ENCODE peak calls at places on chromosomes 11 and 22, in eight cellular contexts. E is A549, H is SK-N-SH, M is ovary, V is stomach, W is transverse colon, G is HepG2, R is tibial nerve. B is an unnamed sample.

GRCh38 chr11:100594320-100594719 is 92.8 kb upstream of the ARHGAP42 start:
- DNase-seq in V (no peak), G (no peak), E (no peak), R (no peak), M (no peak), W (no peak), H (no peak), B (no peak)

GRCh38 chr11:77026236-77026635 is 8.0 kb upstream of the B3GNT6 start:
- DNase-seq in M (no peak), W (no peak), V (no peak), R (no peak), H (no peak), G (no peak), E (no peak), B (no peak)

GRCh38 chr11:103619480-103619879 is 417.0 kb upstream of the DDI1 start:
- DNase-seq in G (no peak), W (no peak), M (no peak), R (no peak), E (no peak), H (no peak), V (no peak), B (no peak)

GRCh38 chr11:2789791-2790580 is 90.2 kb upstream of the KCNQ1OT1 start:
- DNase-seq in V (peak; percentile 23), R (no peak), W (peak; percentile 4), H (no peak), G (no peak), M (no peak), E (no peak), B (peak; percentile 55)

GRCh38 chr22:24106385-24107381 is 74.6 kb upstream of the SUSD2 start:
- DNase-seq in G (no peak), M (peak; percentile 40), R (no peak), H (no peak), V (no peak), E (no peak), W (peak; percentile 28), B (no peak)

GRCh38 chr11:57751676-57752253 is at the start of gene BTBD18:
- DNase-seq in W (peak; percentile 48), V (peak; percentile 56), H (peak; percentile 67), G (peak; percentile 83), E (peak; percentile 57), R (no peak), M (no peak), B (no peak)

GRCh38 chr11:65279713-65280459 is 18.1 kb downstream of the POLA2 start:
- DNase-seq in E (peak; percentile 81), R (no peak), V (peak; percentile 38), W (no peak), H (no peak), M (no peak), G (peak; percentile 24), B (peak; percentile 79)

GRCh38 chr11:11578542-11578941 is 43.3 kb downstream of the GALNT18 start:
- DNase-seq in R (no peak), H (no peak), E (no peak), V (no peak), W (no peak), G (no peak), M (no peak), B (no peak)

GRCh38 chr22:23376256-23376655 is 195.9 kb downstream of the BCR start:
- DNase-seq in G (peak; percentile 18), H (no peak), R (no peak), W (peak; percentile 55), E (peak; percentile 23), V (no peak), M (no peak), B (no peak)

GRCh38 chr11:530960-531825 is 4.2 kb downstream of the HRAS start:
- DNase-seq in V (no peak), H (no peak), W (no peak), E (no peak), G (no peak), R (no peak), M (no peak), B (no peak)

GRCh38 chr11:117204283-117205080 is 5.3 kb downstream of the TAGLN start:
- DNase-seq in R (no peak), G (no peak), E (no peak), W (no peak), V (no peak), H (no peak), M (no peak), B (no peak)

GRCh38 chr11:129457321-129457720 is 81.7 kb downstream of the BARX2 start:
- DNase-seq in M (no peak), G (no peak), H (no peak), V (no peak), R (no peak), W (peak; percentile 25), E (no peak), B (no peak)

GRCh38 chr11:48081151-48082010 is 101.0 kb downstream of the PTPRJ start:
- DNase-seq in E (no peak), G (no peak), R (peak; percentile 68), V (no peak), W (no peak), M (no peak), H (no peak), B (peak; percentile 78)

GRCh38 chr22:26235792-26236191 is 66.5 kb downstream of the SEZ6L start:
- DNase-seq in R (no peak), E (no peak), G (no peak), H (no peak), M (no peak), W (no peak), V (no peak), B (no peak)

GRCh38 chr22:49642741-49643140 is 184.9 kb downstream of the BRD1 start:
- DNase-seq in G (no peak), H (no peak), M (no peak), W (no peak), R (no peak), E (no peak), V (no peak), B (no peak)

GRCh38 chr11:126257144-126257543 is 11.6 kb downstream of the SRPRA start:
- DNase-seq in W (no peak), V (no peak), E (no peak), M (no peak), H (no peak), R (no peak), G (no peak), B (no peak)

GRCh38 chr11:118631109-118631508 is 23.7 kb downstream of the PHLDB1 start:
- DNase-seq in R (no peak), E (no peak), M (no peak), V (no peak), G (no peak), H (no peak), W (no peak), B (no peak)
- H3K4me1 ChIP-seq in R (peaks cover 28% of the 10 kb centered on the region), E (no peaks in the 10 kb centered on the region), M (peaks cover 6% of the 10 kb centered on the region), V (peaks cover 18% of the 10 kb centered on the region), G (peaks cover 9% of the 10 kb centered on the region), H (peaks cover 9% of the 10 kb centered on the region), W (peaks cover 70% of the 10 kb centered on the region), B (no peaks in the 10 kb centered on the region)

DNA sequence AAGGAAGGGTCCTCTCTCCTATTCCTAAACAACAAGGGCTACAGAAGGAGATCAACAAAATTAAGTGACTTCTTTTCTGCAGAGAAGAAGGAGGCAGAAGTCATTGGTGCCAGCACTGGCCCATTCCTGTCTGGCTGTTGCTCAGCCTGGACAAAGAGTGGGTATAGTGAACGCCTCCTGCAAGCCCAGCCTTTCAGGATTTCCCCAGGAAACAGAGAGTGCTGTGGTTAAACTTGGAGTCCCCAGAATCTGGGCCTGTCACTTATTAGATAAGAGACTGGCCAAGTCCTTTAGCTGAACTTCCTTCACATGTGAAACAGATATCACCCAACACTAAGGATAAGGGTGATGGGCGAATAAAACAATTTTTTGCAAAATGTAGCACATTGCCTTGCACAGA is 10.9 kb downstream of the TST start:
- DNase-seq in W (no peak), M (no peak), R (no peak), G (no peak), E (no peak), H (no peak), V (no peak), B (no peak)
- TF ChIP-seq EP300 in W (no peak), M (no peak), R (no peak), G (no peak), E (no peak), H (no peak), V (no peak), B (no peak)

GRCh38 chr22:19285831-19286230 is 5.7 kb downstream of the CLTCL1 start:
- DNase-seq in V (no peak), H (no peak), W (no peak), E (no peak), M (no peak), R (no peak), G (no peak), B (no peak)
- H3K4me1 ChIP-seq in V (peaks cover 5% of the 10 kb centered on the region), H (peaks cover 32% of the 10 kb centered on the region), W (peaks cover 10% of the 10 kb centered on the region), E (peaks cover 59% of the 10 kb centered on the region), M (no peaks in the 10 kb centered on the region), R (peaks cover 4% of the 10 kb centered on the region), G (peaks cover 15% of the 10 kb centered on the region), B (no peaks in the 10 kb centered on the region)

DNA sequence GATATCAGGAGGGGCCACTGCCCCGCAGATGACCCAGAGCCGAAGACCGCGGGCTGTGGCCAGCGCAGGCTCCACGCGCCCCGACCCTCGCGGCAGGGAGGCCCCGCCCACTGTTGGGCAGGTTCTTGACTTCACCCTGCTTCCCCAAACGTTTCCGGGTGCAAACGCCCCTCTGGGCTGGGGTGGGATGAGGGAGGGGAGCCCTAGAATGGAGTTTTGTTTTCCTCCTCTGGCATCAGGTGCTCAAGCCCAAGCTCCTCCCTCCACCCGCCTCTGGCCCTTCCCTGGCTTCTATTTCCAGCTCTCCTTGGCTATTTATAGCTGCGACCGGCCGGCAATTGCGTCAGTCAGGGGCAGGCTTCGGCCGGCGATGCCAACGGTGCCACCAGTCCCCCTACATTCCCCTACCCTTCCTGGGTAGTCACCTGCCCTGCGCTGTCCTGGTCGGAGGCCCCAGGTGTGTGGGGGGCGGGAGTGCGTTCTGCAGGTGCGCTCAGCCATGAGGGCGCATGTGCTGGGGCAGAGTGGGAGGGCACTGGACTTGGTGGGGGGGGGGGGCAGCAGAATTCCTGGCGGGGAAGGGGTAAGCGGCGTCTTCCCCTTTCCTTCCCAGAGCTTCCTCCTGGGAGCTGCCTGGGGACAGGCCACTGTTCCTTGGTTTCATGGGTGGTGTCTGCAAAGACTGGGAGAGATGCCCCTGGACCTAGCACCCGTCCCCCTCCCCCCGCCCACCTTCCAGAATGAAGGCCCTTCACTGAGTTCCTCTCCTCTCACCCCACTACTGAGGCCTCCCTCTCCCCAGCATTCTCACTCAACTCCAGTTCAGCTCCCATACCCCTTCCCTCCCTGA is 23.6 kb downstream of the DUSP8 start:
- DNase-seq in H (peak; percentile 76), M (peak; percentile 49), G (no peak), V (peak; percentile 86), R (no peak), W (peak; percentile 87), E (peak; percentile 87), B (peak; percentile 94)
- TF ChIP-seq EP300 in H (no peak), M (no peak), G (no peak), V (peak; percentile 39), R (peak; percentile 82), W (peak; percentile 62), E (no peak), B (peak; percentile 29)

DNA sequence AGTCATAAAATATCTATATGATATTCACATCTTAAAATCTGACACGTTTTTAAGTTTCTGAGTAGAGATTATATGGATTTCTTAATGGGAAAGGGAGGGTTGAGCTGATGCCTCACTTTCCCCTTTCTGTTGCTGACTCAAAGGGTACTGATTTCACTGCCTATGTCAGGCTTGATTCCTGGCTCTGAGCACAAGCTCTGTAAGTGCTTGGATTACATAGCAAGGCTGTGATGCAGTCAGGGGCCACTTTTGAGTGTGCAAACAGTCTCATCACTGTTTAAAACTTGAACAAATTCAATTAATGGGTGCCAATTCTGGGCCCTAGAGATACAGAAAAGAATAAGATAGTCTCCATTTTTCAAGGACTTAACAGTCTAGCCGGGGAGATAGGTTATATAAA is 14.4 kb downstream of the ATXN10 start:
- DNase-seq in R (no peak), G (no peak), E (no peak), W (no peak), M (no peak), V (no peak), H (no peak), B (no peak)
- H3K4me1 ChIP-seq in R (peaks cover 12% of the 10 kb centered on the region), G (peaks cover 13% of the 10 kb centered on the region), E (peaks cover 96% of the 10 kb centered on the region), W (peaks cover 58% of the 10 kb centered on the region), M (peaks cover 19% of the 10 kb centered on the region), V (peaks cover 13% of the 10 kb centered on the region), H (peaks cover 78% of the 10 kb centered on the region), B (peaks cover 96% of the 10 kb centered on the region)

B was measured in sigmoid colon.